ENCODE peak calls at places on chromosomes 4 and X, in nine cellular contexts. One of them, this sample, is unnamed. For H3K9me3, the result is how much of the 10 kb centered on the place peaks cover.

GRCh38 chrX:44228621-44229020 is 114.9 kb downstream of the EFHC2 start:
- DNase-seq in stomach: no peak
- DNase-seq in A549: no peak
- DNase-seq in uterus: no peak
- DNase-seq in neural progenitor cell: no peak
- DNase-seq in CD4-positive, CD25-positive, alpha-beta regulatory T cell: no peak
- DNase-seq in heart left ventricle: no peak
- DNase-seq in HepG2: no peak
- DNase-seq in A673: no peak
- DNase-seq in this sample: no peak

GRCh38 chrX:18424482-18425198 is 768 bp upstream of the CDKL5 start:
- DNase-seq in stomach: no peak
- DNase-seq in A549: peak
- DNase-seq in uterus: peak
- DNase-seq in neural progenitor cell: peak
- DNase-seq in CD4-positive, CD25-positive, alpha-beta regulatory T cell: peak
- DNase-seq in heart left ventricle: peak
- DNase-seq in HepG2: no peak
- DNase-seq in A673: peak
- DNase-seq in this sample: no peak

GRCh38 chrX:19804168-19804567 is 83.2 kb downstream of the SH3KBP1 start:
- DNase-seq in stomach: no peak
- DNase-seq in A549: no peak
- DNase-seq in uterus: no peak
- DNase-seq in neural progenitor cell: no peak
- DNase-seq in CD4-positive, CD25-positive, alpha-beta regulatory T cell: no peak
- DNase-seq in heart left ventricle: no peak
- DNase-seq in HepG2: no peak
- DNase-seq in A673: no peak
- DNase-seq in this sample: no peak

GRCh38 chr4:111546881-111547280 is 598.4 kb upstream of the FAM241A start:
- DNase-seq in stomach: no peak
- DNase-seq in A549: no peak
- DNase-seq in uterus: no peak
- DNase-seq in neural progenitor cell: no peak
- DNase-seq in CD4-positive, CD25-positive, alpha-beta regulatory T cell: no peak
- DNase-seq in heart left ventricle: no peak
- DNase-seq in HepG2: no peak
- DNase-seq in A673: no peak
- DNase-seq in this sample: no peak

GRCh38 chr4:150021483-150021882 is 56.8 kb upstream of the DCLK2 start:
- DNase-seq in stomach: no peak
- DNase-seq in A549: no peak
- DNase-seq in uterus: no peak
- DNase-seq in neural progenitor cell: no peak
- DNase-seq in CD4-positive, CD25-positive, alpha-beta regulatory T cell: no peak
- DNase-seq in heart left ventricle: no peak
- DNase-seq in HepG2: no peak
- DNase-seq in A673: no peak
- DNase-seq in this sample: no peak

GRCh38 chr4:118372251-118372650 is 19.4 kb upstream of the PRSS12 start:
- DNase-seq in stomach: no peak
- DNase-seq in A549: no peak
- DNase-seq in uterus: no peak
- DNase-seq in neural progenitor cell: no peak
- DNase-seq in CD4-positive, CD25-positive, alpha-beta regulatory T cell: no peak
- DNase-seq in heart left ventricle: no peak
- DNase-seq in HepG2: no peak
- DNase-seq in A673: no peak
- DNase-seq in this sample: no peak

GRCh38 chrX:72255445-72255844 is 16.6 kb upstream of the ERCC6L start:
- DNase-seq in stomach: peak
- DNase-seq in A549: no peak
- DNase-seq in uterus: no peak
- DNase-seq in neural progenitor cell: peak
- DNase-seq in CD4-positive, CD25-positive, alpha-beta regulatory T cell: no peak
- DNase-seq in heart left ventricle: no peak
- DNase-seq in HepG2: no peak
- DNase-seq in A673: no peak
- DNase-seq in this sample: peak

GRCh38 chr4:122536001-122536400 is 79.5 kb upstream of the IL2 start:
- DNase-seq in stomach: no peak
- DNase-seq in A549: no peak
- DNase-seq in uterus: no peak
- DNase-seq in neural progenitor cell: no peak
- DNase-seq in CD4-positive, CD25-positive, alpha-beta regulatory T cell: no peak
- DNase-seq in heart left ventricle: no peak
- DNase-seq in HepG2: no peak
- DNase-seq in A673: no peak
- DNase-seq in this sample: no peak

GRCh38 chrX:21943460-21944135 is 3.1 kb downstream of the SMS start:
- DNase-seq in stomach: no peak
- DNase-seq in A549: peak
- DNase-seq in uterus: no peak
- DNase-seq in neural progenitor cell: no peak
- DNase-seq in CD4-positive, CD25-positive, alpha-beta regulatory T cell: no peak
- DNase-seq in heart left ventricle: no peak
- DNase-seq in HepG2: no peak
- DNase-seq in A673: peak
- DNase-seq in this sample: peak

GRCh38 chr4:125317526-125317880 is 2.7 kb downstream of the FAT4 start:
- DNase-seq in stomach: no peak
- DNase-seq in A549: peak
- DNase-seq in uterus: peak
- DNase-seq in neural progenitor cell: peak
- DNase-seq in CD4-positive, CD25-positive, alpha-beta regulatory T cell: no peak
- DNase-seq in heart left ventricle: peak
- DNase-seq in HepG2: no peak
- DNase-seq in A673: peak
- DNase-seq in this sample: peak

GRCh38 chr4:78552398-78553396 is 1.1 kb downstream of the ANXA3 start:
- DNase-seq in stomach: no peak
- DNase-seq in A549: peak
- DNase-seq in uterus: no peak
- DNase-seq in neural progenitor cell: peak
- DNase-seq in CD4-positive, CD25-positive, alpha-beta regulatory T cell: no peak
- DNase-seq in heart left ventricle: no peak
- DNase-seq in HepG2: peak
- DNase-seq in A673: no peak
- DNase-seq in this sample: peak

GRCh38 chr4:75671802-75672421 is 1.3 kb downstream of the G3BP2 start:
- DNase-seq in stomach: no peak
- DNase-seq in A549: peak
- DNase-seq in uterus: no peak
- DNase-seq in neural progenitor cell: no peak
- DNase-seq in CD4-positive, CD25-positive, alpha-beta regulatory T cell: no peak
- DNase-seq in heart left ventricle: no peak
- DNase-seq in HepG2: no peak
- DNase-seq in A673: no peak
- DNase-seq in this sample: no peak

GRCh38 chrX:150955590-150955989 is 27.5 kb upstream of the HMGB3 start:
- DNase-seq in stomach: no peak
- DNase-seq in A549: no peak
- DNase-seq in uterus: no peak
- DNase-seq in neural progenitor cell: no peak
- DNase-seq in CD4-positive, CD25-positive, alpha-beta regulatory T cell: no peak
- DNase-seq in heart left ventricle: no peak
- DNase-seq in HepG2: no peak
- DNase-seq in A673: no peak
- DNase-seq in this sample: no peak

GRCh38 chr4:6772223-6772928 is 10.2 kb upstream of the KIAA0232 start:
- DNase-seq in stomach: no peak
- DNase-seq in A549: no peak
- DNase-seq in uterus: no peak
- DNase-seq in neural progenitor cell: no peak
- DNase-seq in CD4-positive, CD25-positive, alpha-beta regulatory T cell: no peak
- DNase-seq in heart left ventricle: no peak
- DNase-seq in HepG2: no peak
- DNase-seq in A673: peak
- DNase-seq in this sample: no peak

GRCh38 chr4:152629908-152630307 is 49.9 kb downstream of the TMEM154 start:
- DNase-seq in stomach: no peak
- DNase-seq in A549: no peak
- DNase-seq in uterus: no peak
- DNase-seq in neural progenitor cell: no peak
- DNase-seq in CD4-positive, CD25-positive, alpha-beta regulatory T cell: no peak
- DNase-seq in heart left ventricle: no peak
- DNase-seq in HepG2: no peak
- DNase-seq in A673: no peak
- DNase-seq in this sample: no peak

GRCh38 chr4:119490335-119490734 is 138.3 kb downstream of the PDE5A start:
- DNase-seq in stomach: no peak
- DNase-seq in A549: no peak
- DNase-seq in uterus: no peak
- DNase-seq in neural progenitor cell: peak
- DNase-seq in CD4-positive, CD25-positive, alpha-beta regulatory T cell: no peak
- DNase-seq in heart left ventricle: no peak
- DNase-seq in HepG2: no peak
- DNase-seq in A673: peak
- DNase-seq in this sample: peak

GRCh38 chrX:102765794-102766193 is 45.3 kb downstream of the GPRASP3 start:
- DNase-seq in stomach: no peak
- DNase-seq in A549: no peak
- DNase-seq in uterus: peak
- DNase-seq in neural progenitor cell: no peak
- DNase-seq in CD4-positive, CD25-positive, alpha-beta regulatory T cell: no peak
- DNase-seq in heart left ventricle: no peak
- DNase-seq in HepG2: no peak
- DNase-seq in A673: no peak
- DNase-seq in this sample: no peak

GRCh38 chr4:78068481-78068880 is 11.4 kb downstream of the FRAS1 start:
- DNase-seq in stomach: no peak
- DNase-seq in A549: no peak
- DNase-seq in uterus: no peak
- DNase-seq in neural progenitor cell: no peak
- DNase-seq in CD4-positive, CD25-positive, alpha-beta regulatory T cell: no peak
- DNase-seq in heart left ventricle: no peak
- DNase-seq in HepG2: no peak
- DNase-seq in A673: no peak
- DNase-seq in this sample: no peak

GRCh38 chr4:38753021-38753806 is 29.6 kb downstream of the TLR10 start:
- DNase-seq in stomach: peak
- DNase-seq in A549: no peak
- DNase-seq in uterus: peak
- DNase-seq in neural progenitor cell: peak
- DNase-seq in CD4-positive, CD25-positive, alpha-beta regulatory T cell: no peak
- DNase-seq in heart left ventricle: peak
- DNase-seq in HepG2: peak
- DNase-seq in A673: peak
- DNase-seq in this sample: peak
- H3K4me3 ChIP-seq in stomach: no peak
- H3K4me3 ChIP-seq in A549: no peak
- H3K4me3 ChIP-seq in uterus: peak
- H3K4me3 ChIP-seq in neural progenitor cell: no peak
- H3K4me3 ChIP-seq in CD4-positive, CD25-positive, alpha-beta regulatory T cell: no peak
- H3K4me3 ChIP-seq in heart left ventricle: no peak
- H3K4me3 ChIP-seq in HepG2: no peak
- H3K4me3 ChIP-seq in A673: no peak
- H3K4me3 ChIP-seq in this sample: no peak

GRCh38 chr4:84499065-84499982 is at the start of gene NKX6-1:
- DNase-seq in stomach: peak
- DNase-seq in A549: peak
- DNase-seq in uterus: peak
- DNase-seq in neural progenitor cell: peak
- DNase-seq in CD4-positive, CD25-positive, alpha-beta regulatory T cell: no peak
- DNase-seq in heart left ventricle: peak
- DNase-seq in HepG2: no peak
- DNase-seq in A673: peak
- DNase-seq in this sample: peak

GRCh38 chr4:84497220-84497834 is 1.8 kb downstream of the NKX6-1 start:
- DNase-seq in stomach: no peak
- DNase-seq in A549: no peak
- DNase-seq in uterus: no peak
- DNase-seq in neural progenitor cell: peak
- DNase-seq in CD4-positive, CD25-positive, alpha-beta regulatory T cell: no peak
- DNase-seq in heart left ventricle: no peak
- DNase-seq in HepG2: no peak
- DNase-seq in A673: peak
- DNase-seq in this sample: no peak

GRCh38 chr4:84496356-84497219 is 2.5 kb downstream of the NKX6-1 start:
- DNase-seq in stomach: no peak
- DNase-seq in A549: no peak
- DNase-seq in uterus: no peak
- DNase-seq in neural progenitor cell: peak
- DNase-seq in CD4-positive, CD25-positive, alpha-beta regulatory T cell: no peak
- DNase-seq in heart left ventricle: no peak
- DNase-seq in HepG2: no peak
- DNase-seq in A673: no peak
- DNase-seq in this sample: peak

GRCh38 chr4:84498203-84499026 is 677 bp downstream of the NKX6-1 start:
- DNase-seq in stomach: no peak
- DNase-seq in A549: peak
- DNase-seq in uterus: peak
- DNase-seq in neural progenitor cell: peak
- DNase-seq in CD4-positive, CD25-positive, alpha-beta regulatory T cell: no peak
- DNase-seq in heart left ventricle: peak
- DNase-seq in HepG2: no peak
- DNase-seq in A673: peak
- DNase-seq in this sample: peak

GRCh38 chr4:84497835-84498202 is 1.3 kb downstream of the NKX6-1 start:
- DNase-seq in stomach: no peak
- DNase-seq in A549: no peak
- DNase-seq in uterus: no peak
- DNase-seq in neural progenitor cell: no peak
- DNase-seq in CD4-positive, CD25-positive, alpha-beta regulatory T cell: no peak
- DNase-seq in heart left ventricle: no peak
- DNase-seq in HepG2: no peak
- DNase-seq in A673: no peak
- DNase-seq in this sample: peak
- H3K9me3 ChIP-seq in stomach: under half
- H3K9me3 ChIP-seq in A549: under half
- H3K9me3 ChIP-seq in uterus: under half
- H3K9me3 ChIP-seq in neural progenitor cell: under half
- H3K9me3 ChIP-seq in CD4-positive, CD25-positive, alpha-beta regulatory T cell: under half
- H3K9me3 ChIP-seq in heart left ventricle: under half
- H3K9me3 ChIP-seq in HepG2: under half
- H3K9me3 ChIP-seq in A673: under half
- H3K9me3 ChIP-seq in this sample: under half

DNA sequence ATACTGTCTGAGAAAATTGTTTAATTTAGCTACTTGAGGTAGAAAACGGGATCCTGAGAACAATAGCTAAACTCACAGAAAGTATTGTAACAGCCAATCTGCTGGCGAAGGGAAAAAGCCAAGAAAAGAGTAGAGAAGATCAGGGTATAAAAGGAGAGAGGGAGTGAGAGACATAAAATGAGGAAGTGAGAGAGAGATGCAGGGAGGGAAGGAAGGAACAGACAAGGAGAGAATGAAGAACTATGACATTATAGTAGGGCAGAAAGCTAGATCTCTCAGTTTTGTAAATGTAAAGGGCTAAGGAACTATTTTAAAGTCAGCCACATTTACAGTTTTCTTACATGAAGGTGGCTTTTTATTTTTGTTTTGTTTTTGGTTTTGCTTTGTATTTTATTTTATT is 1.6 kb upstream of the GIMD1 start:
- DNase-seq in stomach: no peak
- DNase-seq in A549: no peak
- DNase-seq in uterus: no peak
- DNase-seq in neural progenitor cell: no peak
- DNase-seq in CD4-positive, CD25-positive, alpha-beta regulatory T cell: no peak
- DNase-seq in heart left ventricle: no peak
- DNase-seq in HepG2: no peak
- DNase-seq in A673: no peak
- DNase-seq in this sample: no peak
- H3K4me3 ChIP-seq in stomach: no peak
- H3K4me3 ChIP-seq in A549: no peak
- H3K4me3 ChIP-seq in uterus: no peak
- H3K4me3 ChIP-seq in neural progenitor cell: no peak
- H3K4me3 ChIP-seq in CD4-positive, CD25-positive, alpha-beta regulatory T cell: no peak
- H3K4me3 ChIP-seq in heart left ventricle: no peak
- H3K4me3 ChIP-seq in HepG2: no peak
- H3K4me3 ChIP-seq in A673: no peak
- H3K4me3 ChIP-seq in this sample: no peak

GRCh38 chr4:86910369-86910768 is 18.1 kb upstream of the C4orf36 start:
- DNase-seq in stomach: no peak
- DNase-seq in A549: no peak
- DNase-seq in uterus: no peak
- DNase-seq in neural progenitor cell: no peak
- DNase-seq in CD4-positive, CD25-positive, alpha-beta regulatory T cell: no peak
- DNase-seq in heart left ventricle: no peak
- DNase-seq in HepG2: no peak
- DNase-seq in A673: no peak
- DNase-seq in this sample: no peak
- H3K9me3 ChIP-seq in stomach: under half
- H3K9me3 ChIP-seq in A549: under half
- H3K9me3 ChIP-seq in uterus: under half
- H3K9me3 ChIP-seq in neural progenitor cell: under half
- H3K9me3 ChIP-seq in CD4-positive, CD25-positive, alpha-beta regulatory T cell: under half
- H3K9me3 ChIP-seq in heart left ventricle: under half
- H3K9me3 ChIP-seq in HepG2: under half
- H3K9me3 ChIP-seq in A673: under half
- H3K9me3 ChIP-seq in this sample: under half